ENCODE peak calls at places on chromosomes 13 and 19, in seven cellular contexts. One of them, this sample, is unnamed.

GRCh38 chr19:1882089-1882785 is 3.1 kb downstream of the ABHD17A start:
- DNase-seq in PC-3: no peak
- DNase-seq in fibroblast of lung: no peak
- DNase-seq in mammary epithelial cell: no peak
- DNase-seq in HCT116: no peak
- DNase-seq in IMR-90: no peak
- DNase-seq in endothelial cell of umbilical vein: peak; percentile 49
- DNase-seq in this sample: no peak

GRCh38 chr19:4972509-4973230 is 3.8 kb downstream of the KDM4B start:
- DNase-seq in PC-3: peak; percentile 91
- DNase-seq in fibroblast of lung: peak; percentile 62
- DNase-seq in mammary epithelial cell: peak; percentile 50
- DNase-seq in HCT116: peak; percentile 40
- DNase-seq in IMR-90: peak; percentile 69
- DNase-seq in endothelial cell of umbilical vein: peak; percentile 17
- DNase-seq in this sample: no peak

GRCh38 chr13:98301721-98302120 is 124.7 kb upstream of the RNF113B start:
- DNase-seq in PC-3: peak; percentile 78
- DNase-seq in fibroblast of lung: peak; percentile 73
- DNase-seq in mammary epithelial cell: no peak
- DNase-seq in HCT116: no peak
- DNase-seq in IMR-90: peak; percentile 89
- DNase-seq in endothelial cell of umbilical vein: no peak
- DNase-seq in this sample: no peak

GRCh38 chr13:114067381-114067885 is 65.0 kb downstream of the RASA3 start:
- DNase-seq in PC-3: peak; percentile 43
- DNase-seq in fibroblast of lung: peak; percentile 64
- DNase-seq in mammary epithelial cell: peak; percentile 40
- DNase-seq in HCT116: no peak
- DNase-seq in IMR-90: peak; percentile 68
- DNase-seq in endothelial cell of umbilical vein: no peak
- DNase-seq in this sample: no peak

GRCh38 chr13:53873558-53873957 is 844.9 kb downstream of the OLFM4 start:
- DNase-seq in PC-3: no peak
- DNase-seq in fibroblast of lung: no peak
- DNase-seq in mammary epithelial cell: no peak
- DNase-seq in HCT116: no peak
- DNase-seq in IMR-90: no peak
- DNase-seq in endothelial cell of umbilical vein: no peak
- DNase-seq in this sample: no peak

GRCh38 chr19:47097396-47098217 is 16.0 kb downstream of the ZC3H4 start:
- DNase-seq in PC-3: no peak
- DNase-seq in fibroblast of lung: peak; percentile 54
- DNase-seq in mammary epithelial cell: peak; percentile 28
- DNase-seq in HCT116: no peak
- DNase-seq in IMR-90: no peak
- DNase-seq in endothelial cell of umbilical vein: no peak
- DNase-seq in this sample: no peak

GRCh38 chr19:33302974-33303790 is 848 bp upstream of the CEBPA start:
- DNase-seq in PC-3: peak; percentile 32
- DNase-seq in fibroblast of lung: peak; percentile 57
- DNase-seq in mammary epithelial cell: peak; percentile 54
- DNase-seq in HCT116: no peak
- DNase-seq in IMR-90: peak; percentile 41
- DNase-seq in endothelial cell of umbilical vein: peak; percentile 34
- DNase-seq in this sample: no peak

GRCh38 chr13:36847541-36848045 is 28.6 kb downstream of the RFXAP start:
- DNase-seq in PC-3: no peak
- DNase-seq in fibroblast of lung: no peak
- DNase-seq in mammary epithelial cell: no peak
- DNase-seq in HCT116: no peak
- DNase-seq in IMR-90: no peak
- DNase-seq in endothelial cell of umbilical vein: no peak
- DNase-seq in this sample: no peak

GRCh38 chr19:18421371-18421959 is 2.3 kb downstream of the SSBP4 start:
- DNase-seq in PC-3: no peak
- DNase-seq in fibroblast of lung: no peak
- DNase-seq in mammary epithelial cell: no peak
- DNase-seq in HCT116: no peak
- DNase-seq in IMR-90: no peak
- DNase-seq in endothelial cell of umbilical vein: no peak
- DNase-seq in this sample: no peak

GRCh38 chr19:45020071-45020470 is 18.8 kb upstream of the CLASRP start:
- DNase-seq in PC-3: no peak
- DNase-seq in fibroblast of lung: no peak
- DNase-seq in mammary epithelial cell: no peak
- DNase-seq in HCT116: no peak
- DNase-seq in IMR-90: no peak
- DNase-seq in endothelial cell of umbilical vein: no peak
- DNase-seq in this sample: no peak

GRCh38 chr19:45011959-45012358 is 10.7 kb downstream of the RELB start:
- DNase-seq in PC-3: no peak
- DNase-seq in fibroblast of lung: no peak
- DNase-seq in mammary epithelial cell: no peak
- DNase-seq in HCT116: no peak
- DNase-seq in IMR-90: no peak
- DNase-seq in endothelial cell of umbilical vein: no peak
- DNase-seq in this sample: no peak

GRCh38 chr19:45019187-45019586 is 17.9 kb downstream of the RELB start:
- DNase-seq in PC-3: no peak
- DNase-seq in fibroblast of lung: no peak
- DNase-seq in mammary epithelial cell: no peak
- DNase-seq in HCT116: no peak
- DNase-seq in IMR-90: no peak
- DNase-seq in endothelial cell of umbilical vein: no peak
- DNase-seq in this sample: no peak

GRCh38 chr19:45021971-45022370 is 16.9 kb upstream of the CLASRP start:
- DNase-seq in PC-3: no peak
- DNase-seq in fibroblast of lung: no peak
- DNase-seq in mammary epithelial cell: no peak
- DNase-seq in HCT116: no peak
- DNase-seq in IMR-90: no peak
- DNase-seq in endothelial cell of umbilical vein: no peak
- DNase-seq in this sample: no peak

GRCh38 chr19:45016388-45017314 is 15.4 kb downstream of the RELB start:
- DNase-seq in PC-3: peak; percentile 72
- DNase-seq in fibroblast of lung: peak; percentile 63
- DNase-seq in mammary epithelial cell: peak; percentile 67
- DNase-seq in HCT116: peak; percentile 42
- DNase-seq in IMR-90: peak; percentile 63
- DNase-seq in endothelial cell of umbilical vein: peak; percentile 74
- DNase-seq in this sample: peak; percentile 69
- TF ChIP-seq CTCF in PC-3: peak; percentile 66
- TF ChIP-seq CTCF in fibroblast of lung: peak; percentile 66
- TF ChIP-seq CTCF in mammary epithelial cell: peak; percentile 63
- TF ChIP-seq CTCF in HCT116: peak; percentile 79
- TF ChIP-seq CTCF in IMR-90: peak; percentile 63
- TF ChIP-seq CTCF in endothelial cell of umbilical vein: peak; percentile 70
- TF ChIP-seq CTCF in this sample: peak; percentile 78

DNA sequence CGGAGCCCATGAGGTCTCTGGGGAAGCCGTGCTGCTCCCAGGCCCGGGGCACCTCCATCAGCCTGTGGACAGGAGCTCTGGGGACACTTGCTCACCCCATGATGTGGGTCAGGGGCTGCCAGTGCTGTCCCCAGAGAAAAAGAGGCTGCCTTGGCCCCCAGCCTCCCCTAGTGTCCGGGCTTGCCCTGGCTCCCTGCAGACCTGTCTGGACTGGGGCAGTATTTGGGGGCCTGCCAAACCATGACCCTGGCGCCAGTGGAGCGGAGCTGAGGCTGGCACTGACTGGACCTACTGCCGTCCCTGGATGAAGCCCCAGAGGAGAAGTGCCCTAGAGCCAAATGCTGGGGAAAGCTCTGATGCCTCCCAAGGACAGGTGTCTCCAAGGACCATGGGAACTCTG is 30.4 kb downstream of the ELAVL1 start:
- DNase-seq in PC-3: no peak
- DNase-seq in fibroblast of lung: no peak
- DNase-seq in mammary epithelial cell: no peak
- DNase-seq in HCT116: no peak
- DNase-seq in IMR-90: no peak
- DNase-seq in endothelial cell of umbilical vein: no peak
- DNase-seq in this sample: no peak
- H3K9ac ChIP-seq in PC-3: no peak overlapping the region
- H3K9ac ChIP-seq in fibroblast of lung: no peak overlapping the region
- H3K9ac ChIP-seq in mammary epithelial cell: no peak overlapping the region
- H3K9ac ChIP-seq in HCT116: no peak overlapping the region
- H3K9ac ChIP-seq in IMR-90: no peak overlapping the region
- H3K9ac ChIP-seq in endothelial cell of umbilical vein: no peak overlapping the region
- H3K9ac ChIP-seq in this sample: no peak overlapping the region

GRCh38 chr13:32639502-32640105 is 53.4 kb downstream of the PDS5B start:
- DNase-seq in PC-3: peak; percentile 57
- DNase-seq in fibroblast of lung: peak; percentile 64
- DNase-seq in mammary epithelial cell: peak; percentile 26
- DNase-seq in HCT116: peak; percentile 43
- DNase-seq in IMR-90: peak; percentile 77
- DNase-seq in endothelial cell of umbilical vein: peak; percentile 67
- DNase-seq in this sample: peak; percentile 61

GRCh38 chr13:32642316-32642715 is 56.1 kb downstream of the PDS5B start:
- DNase-seq in PC-3: no peak
- DNase-seq in fibroblast of lung: no peak
- DNase-seq in mammary epithelial cell: no peak
- DNase-seq in HCT116: no peak
- DNase-seq in IMR-90: no peak
- DNase-seq in endothelial cell of umbilical vein: peak; percentile 28
- DNase-seq in this sample: no peak

GRCh38 chr13:32632343-32632910 is 46.2 kb downstream of the PDS5B start:
- DNase-seq in PC-3: no peak
- DNase-seq in fibroblast of lung: no peak
- DNase-seq in mammary epithelial cell: no peak
- DNase-seq in HCT116: no peak
- DNase-seq in IMR-90: no peak
- DNase-seq in endothelial cell of umbilical vein: no peak
- DNase-seq in this sample: no peak

GRCh38 chr13:32638739-32639138 is 52.5 kb downstream of the PDS5B start:
- DNase-seq in PC-3: no peak
- DNase-seq in fibroblast of lung: no peak
- DNase-seq in mammary epithelial cell: no peak
- DNase-seq in HCT116: no peak
- DNase-seq in IMR-90: no peak
- DNase-seq in endothelial cell of umbilical vein: no peak
- DNase-seq in this sample: no peak

DNA sequence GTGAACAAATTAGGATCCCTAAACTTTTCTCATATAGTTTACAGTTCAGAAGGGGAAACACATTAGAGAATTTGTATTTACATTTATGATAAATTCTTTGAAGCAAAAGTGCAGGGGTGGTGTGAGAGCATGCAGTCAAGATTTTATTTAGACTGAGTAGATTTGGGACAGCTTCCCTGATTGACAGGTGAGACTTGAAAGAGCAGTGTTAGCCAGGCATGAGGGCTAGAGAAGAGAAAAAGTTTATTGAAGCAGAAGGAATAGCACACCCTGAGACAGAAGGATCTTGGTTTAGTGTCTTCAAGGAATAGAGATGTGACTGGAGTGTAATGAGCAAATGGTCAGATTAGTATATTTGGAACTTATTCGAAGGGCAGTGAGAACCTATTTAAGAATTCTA is 50.5 kb downstream of the PDS5B start:
- DNase-seq in PC-3: no peak
- DNase-seq in fibroblast of lung: no peak
- DNase-seq in mammary epithelial cell: no peak
- DNase-seq in HCT116: no peak
- DNase-seq in IMR-90: no peak
- DNase-seq in endothelial cell of umbilical vein: no peak
- DNase-seq in this sample: no peak
- H4K20me1 ChIP-seq in PC-3: no peaks in the 10 kb centered on the region
- H4K20me1 ChIP-seq in fibroblast of lung: no peaks in the 10 kb centered on the region
- H4K20me1 ChIP-seq in mammary epithelial cell: no peaks in the 10 kb centered on the region
- H4K20me1 ChIP-seq in HCT116: peaks cover 9% of the 10 kb centered on the region
- H4K20me1 ChIP-seq in IMR-90: no peaks in the 10 kb centered on the region
- H4K20me1 ChIP-seq in endothelial cell of umbilical vein: peaks cover 3% of the 10 kb centered on the region
- H4K20me1 ChIP-seq in this sample: peaks cover 58% of the 10 kb centered on the region

DNA sequence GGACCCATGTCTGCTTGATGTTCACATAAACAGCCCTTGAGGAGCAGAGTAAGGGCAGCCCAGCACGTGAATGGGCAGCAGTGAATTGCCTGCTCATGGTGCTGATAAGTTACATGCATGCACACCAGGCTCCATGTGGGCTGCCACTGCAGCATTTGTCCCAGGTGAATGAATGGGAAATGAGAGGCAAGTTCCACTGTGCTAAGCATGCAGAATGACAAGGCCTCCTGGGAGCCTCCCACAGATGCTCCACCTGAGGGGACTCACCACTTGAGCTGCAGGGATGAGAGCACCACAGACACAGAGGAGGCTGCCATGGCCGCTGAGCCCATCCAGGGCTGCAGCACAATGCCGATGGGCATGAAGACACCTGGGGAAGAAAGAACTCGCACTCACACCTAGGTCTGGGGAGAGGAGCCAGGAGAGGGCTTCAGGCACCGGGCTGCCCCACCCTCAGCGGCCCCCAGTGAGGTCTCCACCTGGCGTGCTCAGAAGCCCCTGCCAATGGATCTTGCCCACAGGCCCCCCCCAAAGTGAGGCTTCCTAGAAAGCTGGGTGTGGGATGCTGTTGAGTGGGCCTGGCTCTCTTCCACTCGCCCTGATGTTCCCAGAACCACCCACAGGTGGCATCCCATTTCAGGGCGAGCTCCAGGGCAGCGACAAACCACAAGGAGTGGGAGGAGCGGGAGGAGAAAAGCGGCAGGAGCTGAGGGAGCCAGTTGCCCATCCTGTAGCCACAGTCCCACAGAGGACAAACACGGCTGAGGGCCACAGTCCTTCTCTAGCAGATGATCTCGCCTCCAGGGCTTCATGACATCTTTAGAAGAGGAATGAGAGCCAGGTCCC is 73.8 kb downstream of the CCDC70 start:
- DNase-seq in PC-3: peak; percentile 44
- DNase-seq in fibroblast of lung: peak; percentile 6
- DNase-seq in mammary epithelial cell: peak; percentile 19
- DNase-seq in HCT116: peak; percentile 19
- DNase-seq in IMR-90: no peak
- DNase-seq in endothelial cell of umbilical vein: no peak
- DNase-seq in this sample: no peak
- TF ChIP-seq CTCF in PC-3: peak; percentile 54
- TF ChIP-seq CTCF in fibroblast of lung: no peak
- TF ChIP-seq CTCF in mammary epithelial cell: peak; percentile 37
- TF ChIP-seq CTCF in HCT116: peak; percentile 35
- TF ChIP-seq CTCF in IMR-90: peak; percentile 14
- TF ChIP-seq CTCF in endothelial cell of umbilical vein: peak; percentile 26
- TF ChIP-seq CTCF in this sample: peak; percentile 49

This sample was measured in DND-41.